ENCODE peak calls at places on chromosomes 5 and 9, in five cellular contexts. One of them, this sample, is unnamed. For H3K4me1, the result is how much of the 10 kb centered on the place peaks cover.

GRCh38 chr5:170329524-170329923 is 31.9 kb upstream of the LCP2 start:
- DNase-seq in left lung: no peak
- DNase-seq in sigmoid colon: no peak
- DNase-seq in GM23338: no peak
- DNase-seq in PC-3: no peak
- DNase-seq in this sample: no peak

GRCh38 chr9:114405294-114406034 is 17.7 kb upstream of the AKNA start:
- DNase-seq in left lung: peak
- DNase-seq in PC-3: peak
- DNase-seq in GM23338: peak
- DNase-seq in sigmoid colon: peak
- DNase-seq in this sample: peak

GRCh38 chr5:33067291-33067690 is 356.2 kb downstream of the NPR3 start:
- DNase-seq in GM23338: no peak
- DNase-seq in sigmoid colon: no peak
- DNase-seq in left lung: no peak
- DNase-seq in PC-3: no peak
- DNase-seq in this sample: no peak

GRCh38 chr9:126149661-126150060 is 177.0 kb upstream of the MVB12B start:
- DNase-seq in PC-3: no peak
- DNase-seq in GM23338: no peak
- DNase-seq in sigmoid colon: no peak
- DNase-seq in left lung: no peak
- DNase-seq in this sample: no peak

GRCh38 chr5:142716963-142717362 is 31.1 kb upstream of the FGF1 start:
- DNase-seq in left lung: peak
- DNase-seq in PC-3: peak
- DNase-seq in sigmoid colon: no peak
- DNase-seq in GM23338: peak
- DNase-seq in this sample: peak

GRCh38 chr9:108586451-108586850 is 269.3 kb downstream of the ACTL7B start:
- DNase-seq in left lung: no peak
- DNase-seq in GM23338: no peak
- DNase-seq in sigmoid colon: no peak
- DNase-seq in PC-3: no peak
- DNase-seq in this sample: no peak

GRCh38 chr5:1155191-1156032 is 43.5 kb upstream of the SLC12A7 start:
- DNase-seq in PC-3: no peak
- DNase-seq in sigmoid colon: no peak
- DNase-seq in left lung: no peak
- DNase-seq in GM23338: peak
- DNase-seq in this sample: no peak

GRCh38 chr9:97900738-97901565 is 21.3 kb downstream of the TRMO start:
- DNase-seq in PC-3: peak
- DNase-seq in GM23338: peak
- DNase-seq in left lung: no peak
- DNase-seq in sigmoid colon: no peak
- DNase-seq in this sample: peak

GRCh38 chr5:128681764-128682664 is 144.0 kb upstream of the FBN2 start:
- DNase-seq in sigmoid colon: no peak
- DNase-seq in PC-3: peak
- DNase-seq in GM23338: peak
- DNase-seq in left lung: no peak
- DNase-seq in this sample: peak

GRCh38 chr5:119315516-119315949 is 40.3 kb upstream of the TNFAIP8 start:
- DNase-seq in left lung: no peak
- DNase-seq in GM23338: no peak
- DNase-seq in sigmoid colon: no peak
- DNase-seq in PC-3: peak
- DNase-seq in this sample: peak

GRCh38 chr9:34408173-34408572 is 31.5 kb upstream of the MYORG start:
- DNase-seq in GM23338: no peak
- DNase-seq in left lung: no peak
- DNase-seq in PC-3: no peak
- DNase-seq in sigmoid colon: no peak
- DNase-seq in this sample: no peak

GRCh38 chr5:1640276-1640898 is 116.6 kb upstream of the LPCAT1 start:
- DNase-seq in GM23338: no peak
- DNase-seq in left lung: no peak
- DNase-seq in sigmoid colon: peak
- DNase-seq in PC-3: no peak
- DNase-seq in this sample: peak

GRCh38 chr9:3200331-3200774 is 325.4 kb downstream of the RFX3 start:
- DNase-seq in left lung: no peak
- DNase-seq in PC-3: peak
- DNase-seq in GM23338: no peak
- DNase-seq in sigmoid colon: no peak
- DNase-seq in this sample: no peak

GRCh38 chr9:99162759-99163364 is 57.9 kb downstream of the TGFBR1 start:
- DNase-seq in GM23338: peak
- DNase-seq in PC-3: peak
- DNase-seq in sigmoid colon: no peak
- DNase-seq in left lung: no peak
- DNase-seq in this sample: no peak

GRCh38 chr5:102106599-102106998 is 189.5 kb downstream of the SLCO4C1 start:
- DNase-seq in sigmoid colon: no peak
- DNase-seq in PC-3: no peak
- DNase-seq in left lung: no peak
- DNase-seq in GM23338: no peak
- DNase-seq in this sample: no peak

GRCh38 chr5:81638471-81638870 is 112.4 kb downstream of the SSBP2 start:
- DNase-seq in PC-3: no peak
- DNase-seq in left lung: no peak
- DNase-seq in GM23338: no peak
- DNase-seq in sigmoid colon: no peak
- DNase-seq in this sample: no peak

GRCh38 chr5:176779537-176779936 is 30.8 kb upstream of the UNC5A start:
- DNase-seq in GM23338: no peak
- DNase-seq in sigmoid colon: peak
- DNase-seq in left lung: peak
- DNase-seq in PC-3: no peak
- DNase-seq in this sample: no peak

GRCh38 chr9:135077497-135078200 is 9.8 kb upstream of the OLFM1 start:
- DNase-seq in sigmoid colon: peak
- DNase-seq in GM23338: peak
- DNase-seq in left lung: peak
- DNase-seq in PC-3: peak
- DNase-seq in this sample: peak

GRCh38 chr5:118233601-118234000 is 754.7 kb downstream of the DTWD2 start:
- DNase-seq in PC-3: no peak
- DNase-seq in left lung: no peak
- DNase-seq in GM23338: no peak
- DNase-seq in sigmoid colon: no peak
- DNase-seq in this sample: no peak

GRCh38 chr9:115220339-115221009 is 102.5 kb upstream of the TNC start:
- DNase-seq in PC-3: no peak
- DNase-seq in left lung: no peak
- DNase-seq in sigmoid colon: no peak
- DNase-seq in GM23338: no peak
- DNase-seq in this sample: no peak

GRCh38 chr5:108769352-108769751 is 21.7 kb downstream of the FER start:
- DNase-seq in GM23338: no peak
- DNase-seq in left lung: no peak
- DNase-seq in PC-3: no peak
- DNase-seq in sigmoid colon: no peak
- DNase-seq in this sample: no peak

GRCh38 chr9:88530051-88530450 is 4.9 kb upstream of the NXNL2 start:
- DNase-seq in left lung: no peak
- DNase-seq in PC-3: peak
- DNase-seq in sigmoid colon: no peak
- DNase-seq in GM23338: no peak
- DNase-seq in this sample: no peak

GRCh38 chr9:126696091-126696763 is 82.5 kb downstream of the LMX1B start:
- DNase-seq in GM23338: no peak
- DNase-seq in sigmoid colon: peak
- DNase-seq in PC-3: no peak
- DNase-seq in left lung: peak
- DNase-seq in this sample: no peak

GRCh38 chr9:126489604-126490593 is 123.8 kb upstream of the LMX1B start:
- DNase-seq in sigmoid colon: no peak
- DNase-seq in PC-3: no peak
- DNase-seq in GM23338: no peak
- DNase-seq in left lung: no peak
- DNase-seq in this sample: no peak

GRCh38 chr5:175253597-175253996 is 190.4 kb downstream of the DRD1 start:
- DNase-seq in sigmoid colon: no peak
- DNase-seq in GM23338: no peak
- DNase-seq in left lung: no peak
- DNase-seq in PC-3: peak
- DNase-seq in this sample: no peak

GRCh38 chr9:134007150-134007549 is 15.0 kb upstream of the VAV2 start:
- DNase-seq in GM23338: no peak
- DNase-seq in left lung: no peak
- DNase-seq in sigmoid colon: no peak
- DNase-seq in PC-3: no peak
- DNase-seq in this sample: no peak

GRCh38 chr5:130333089-130333488 is 428.8 kb downstream of the CHSY3 start:
- DNase-seq in sigmoid colon: no peak
- DNase-seq in left lung: no peak
- DNase-seq in GM23338: no peak
- DNase-seq in PC-3: peak
- DNase-seq in this sample: no peak

GRCh38 chr9:100213730-100214477 is 114.9 kb downstream of the INVS start:
- DNase-seq in left lung: no peak
- DNase-seq in PC-3: peak
- DNase-seq in sigmoid colon: no peak
- DNase-seq in GM23338: peak
- DNase-seq in this sample: no peak

GRCh38 chr5:113278976-113279375 is 155.8 kb downstream of the TSSK1B start:
- DNase-seq in PC-3: no peak
- DNase-seq in sigmoid colon: no peak
- DNase-seq in GM23338: no peak
- DNase-seq in left lung: no peak
- DNase-seq in this sample: no peak

GRCh38 chr5:133412661-133413060 is 199.7 kb downstream of the FSTL4 start:
- DNase-seq in PC-3: peak
- DNase-seq in sigmoid colon: no peak
- DNase-seq in left lung: no peak
- DNase-seq in GM23338: no peak
- DNase-seq in this sample: no peak

GRCh38 chr9:35510745-35511428 is 21.0 kb downstream of the RUSC2 start:
- DNase-seq in PC-3: peak
- DNase-seq in GM23338: no peak
- DNase-seq in sigmoid colon: peak
- DNase-seq in left lung: peak
- DNase-seq in this sample: no peak

GRCh38 chr5:5145651-5146529 is 5.8 kb downstream of the ADAMTS16 start:
- DNase-seq in sigmoid colon: no peak
- DNase-seq in left lung: no peak
- DNase-seq in GM23338: no peak
- DNase-seq in PC-3: peak
- DNase-seq in this sample: no peak

GRCh38 chr9:35822926-35823325 is 5.6 kb downstream of the FAM221B start:
- DNase-seq in GM23338: no peak
- DNase-seq in PC-3: no peak
- DNase-seq in sigmoid colon: no peak
- DNase-seq in left lung: no peak
- DNase-seq in this sample: no peak

GRCh38 chr5:132281856-132282614 is 12.2 kb upstream of the SLC22A4 start:
- DNase-seq in PC-3: no peak
- DNase-seq in GM23338: no peak
- DNase-seq in sigmoid colon: no peak
- DNase-seq in left lung: no peak
- DNase-seq in this sample: no peak

GRCh38 chr5:110386782-110387181 is 339.7 kb downstream of the TMEM232 start:
- DNase-seq in left lung: no peak
- DNase-seq in sigmoid colon: no peak
- DNase-seq in GM23338: no peak
- DNase-seq in PC-3: peak
- DNase-seq in this sample: peak

GRCh38 chr5:34817558-34818351 is 21.2 kb upstream of the TTC23L start:
- DNase-seq in GM23338: no peak
- DNase-seq in sigmoid colon: no peak
- DNase-seq in PC-3: no peak
- DNase-seq in left lung: no peak
- DNase-seq in this sample: no peak

GRCh38 chr9:117545846-117546245 is 131.0 kb upstream of the ASTN2 start:
- DNase-seq in left lung: no peak
- DNase-seq in GM23338: peak
- DNase-seq in sigmoid colon: no peak
- DNase-seq in PC-3: no peak
- DNase-seq in this sample: no peak
- TF ChIP-seq CTCF in left lung: no peak
- TF ChIP-seq CTCF in GM23338: no peak
- TF ChIP-seq CTCF in sigmoid colon: no peak
- TF ChIP-seq CTCF in PC-3: no peak
- TF ChIP-seq CTCF in this sample: no peak

GRCh38 chr5:125129151-125129806 is 382.8 kb upstream of the ZNF608 start:
- DNase-seq in left lung: no peak
- DNase-seq in sigmoid colon: no peak
- DNase-seq in GM23338: no peak
- DNase-seq in PC-3: peak
- DNase-seq in this sample: no peak

GRCh38 chr5:125120012-125120411 is 373.6 kb upstream of the ZNF608 start:
- DNase-seq in GM23338: peak
- DNase-seq in PC-3: no peak
- DNase-seq in left lung: no peak
- DNase-seq in sigmoid colon: no peak
- DNase-seq in this sample: no peak

GRCh38 chr5:125126050-125126449 is 379.6 kb upstream of the ZNF608 start:
- DNase-seq in left lung: no peak
- DNase-seq in PC-3: no peak
- DNase-seq in sigmoid colon: no peak
- DNase-seq in GM23338: no peak
- DNase-seq in this sample: no peak

GRCh38 chr5:125125031-125125823 is 378.8 kb upstream of the ZNF608 start:
- DNase-seq in left lung: no peak
- DNase-seq in PC-3: no peak
- DNase-seq in GM23338: no peak
- DNase-seq in sigmoid colon: no peak
- DNase-seq in this sample: no peak
- H3K4me3 ChIP-seq in left lung: no peak
- H3K4me3 ChIP-seq in PC-3: no peak
- H3K4me3 ChIP-seq in GM23338: no peak
- H3K4me3 ChIP-seq in sigmoid colon: no peak
- H3K4me3 ChIP-seq in this sample: no peak

DNA sequence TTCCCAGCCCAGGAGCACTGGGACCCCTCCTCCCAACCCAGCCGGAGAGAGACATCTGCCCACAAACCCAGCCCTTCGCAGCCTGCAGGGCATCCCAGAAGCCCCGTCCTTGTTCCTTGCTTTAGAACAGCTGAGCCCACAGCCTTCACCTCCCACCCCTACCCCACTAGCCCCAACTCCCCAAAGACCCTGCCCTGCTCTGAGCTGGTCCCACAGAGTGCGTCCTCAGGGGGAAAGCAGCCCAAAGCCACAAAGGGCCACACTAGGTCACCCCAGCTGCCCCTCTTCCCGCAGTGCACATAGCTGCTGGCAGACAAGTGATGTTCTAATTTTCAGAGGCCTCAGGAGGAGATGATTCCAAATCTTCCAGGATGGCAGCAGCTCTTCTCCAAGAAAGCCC is 8.8 kb downstream of the PLPP7 start:
- DNase-seq in sigmoid colon: no peak
- DNase-seq in PC-3: no peak
- DNase-seq in left lung: no peak
- DNase-seq in GM23338: no peak
- DNase-seq in this sample: no peak
- H3K4me1 ChIP-seq in sigmoid colon: under half
- H3K4me1 ChIP-seq in PC-3: under half
- H3K4me1 ChIP-seq in left lung: under half
- H3K4me1 ChIP-seq in GM23338: under half
- H3K4me1 ChIP-seq in this sample: under half

GRCh38 chr5:28014779-28015178 is 976.4 kb upstream of the CDH9 start:
- DNase-seq in sigmoid colon: no peak
- DNase-seq in PC-3: peak
- DNase-seq in GM23338: peak
- DNase-seq in left lung: no peak
- DNase-seq in this sample: no peak
- TF ChIP-seq CTCF in sigmoid colon: no peak
- TF ChIP-seq CTCF in PC-3: peak
- TF ChIP-seq CTCF in GM23338: peak
- TF ChIP-seq CTCF in left lung: no peak
- TF ChIP-seq CTCF in this sample: no peak

This sample was measured in pancreas.